ENCODE peak calls at places on chromosome 7, in nine cellular contexts. F, M, T, D, E, S, L, N and Y are unnamed samples.

GRCh38 chr7:102834999-102835398 is 77.8 kb upstream of the LRRC17 start:
- DNase-seq in N (no peak), F (no peak), M (no peak), D (no peak), T (peak), S (no peak), E (no peak), L (peak), Y (peak)

GRCh38 chr7:92092210-92092609 is 42.1 kb downstream of the CYP51A1 start:
- DNase-seq in L (peak), F (no peak), T (no peak), S (no peak), E (no peak), M (no peak), N (no peak), D (no peak), Y (no peak)

GRCh38 chr7:33243319-33243881 is 114.0 kb downstream of the BBS9 start:
- DNase-seq in E (no peak), S (no peak), D (no peak), F (peak), L (peak), M (no peak), T (peak), N (no peak), Y (peak)

GRCh38 chr7:111587715-111588433 is 25.6 kb upstream of the IMMP2L start:
- DNase-seq in D (no peak), L (peak), N (no peak), E (no peak), T (no peak), S (no peak), M (no peak), F (no peak), Y (no peak)

GRCh38 chr7:132368246-132368900 is 207.9 kb downstream of the PLXNA4 start:
- DNase-seq in N (no peak), D (no peak), F (no peak), M (no peak), E (no peak), L (no peak), T (no peak), S (no peak), Y (no peak)

GRCh38 chr7:30921951-30922401 is 10.3 kb downstream of the AQP1 start:
- DNase-seq in M (peak), S (no peak), N (no peak), T (no peak), D (peak), L (no peak), F (no peak), E (no peak), Y (no peak)

GRCh38 chr7:134676743-134677142 is 30.1 kb downstream of the BPGM start:
- DNase-seq in T (no peak), N (no peak), M (no peak), F (no peak), S (no peak), E (no peak), D (no peak), L (no peak), Y (peak)

GRCh38 chr7:101880536-101881443 is 63.4 kb downstream of the CUX1 start:
- DNase-seq in S (no peak), D (no peak), E (no peak), F (no peak), M (no peak), N (no peak), T (peak), L (peak), Y (peak)

GRCh38 chr7:100190059-100190711 is 12.5 kb downstream of the STAG3 start:
- DNase-seq in L (peak), N (no peak), T (no peak), S (no peak), D (no peak), M (no peak), E (no peak), F (no peak), Y (no peak)